ENCODE peak calls at places on chromosome 1, in six cellular contexts. C, R, T, J, E and Q are unnamed samples.

GRCh38 chr1:6045561-6045960 is at the start of gene KCNAB2:
- DNase-seq in T (no peak), C (no peak), J (no peak), R (no peak), E (no peak), Q (no peak)

GRCh38 chr1:94927405-94928175 is 680 bp upstream of the CNN3 start:
- DNase-seq in R (peak), J (peak), C (no peak), T (peak), E (peak), Q (no peak)

GRCh38 chr1:43337588-43337987 is at the start of gene MPL:
- DNase-seq in C (no peak), T (no peak), E (no peak), R (no peak), J (no peak), Q (no peak)

GRCh38 chr1:177983087-177983823 is 13.4 kb upstream of the SEC16B start:
- DNase-seq in J (no peak), R (no peak), C (no peak), E (no peak), T (no peak), Q (no peak)

GRCh38 chr1:33307494-33307864 is 13.4 kb downstream of the A3GALT2 start:
- DNase-seq in R (no peak), E (no peak), C (no peak), J (no peak), T (no peak), Q (no peak)

GRCh38 chr1:72281637-72282270 is 585 bp downstream of the NEGR1 start:
- DNase-seq in R (no peak), C (no peak), J (no peak), E (no peak), T (peak), Q (no peak)

GRCh38 chr1:232655746-232656085 is 25.8 kb upstream of the SIPA1L2 start:
- DNase-seq in R (no peak), T (no peak), J (no peak), E (no peak), C (no peak), Q (no peak)

GRCh38 chr1:81834268-81834667 is 33.5 kb downstream of the ADGRL2 start:
- DNase-seq in C (no peak), R (no peak), J (no peak), E (no peak), T (no peak), Q (no peak)

GRCh38 chr1:211715976-211716375 is 40.6 kb upstream of the NEK2 start:
- DNase-seq in E (no peak), J (no peak), C (no peak), T (no peak), R (no peak), Q (no peak)

GRCh38 chr1:67110352-67110751 is 24.4 kb downstream of the C1orf141 start:
- DNase-seq in E (no peak), T (no peak), R (no peak), C (no peak), J (no peak), Q (no peak)

GRCh38 chr1:205774277-205775014 is 836 bp downstream of the RAB29 start:
- DNase-seq in R (peak), T (no peak), J (peak), E (no peak), C (no peak), Q (peak)

GRCh38 chr1:175434268-175434860 is 241.8 kb upstream of the KIAA0040 start:
- DNase-seq in E (no peak), T (no peak), C (no peak), R (no peak), J (peak), Q (no peak)

GRCh38 chr1:166875302-166875733 is 746 bp downstream of the TADA1 start:
- DNase-seq in E (no peak), R (peak), T (no peak), C (no peak), J (no peak), Q (no peak)

GRCh38 chr1:72485786-72486185 is 203.4 kb upstream of the NEGR1 start:
- DNase-seq in C (no peak), R (no peak), J (no peak), T (no peak), E (no peak), Q (no peak)

GRCh38 chr1:169893645-169894423 is at the start of gene SCYL3:
- DNase-seq in T (peak), C (peak), E (peak), R (peak), J (peak), Q (peak)

GRCh38 chr1:106749906-106750305 is 306.6 kb upstream of the PRMT6 start:
- DNase-seq in T (no peak), E (no peak), C (no peak), R (no peak), J (no peak), Q (no peak)

GRCh38 chr1:3455630-3456448 is 1.4 kb downstream of the ARHGEF16 start:
- DNase-seq in C (no peak), J (no peak), R (no peak), E (no peak), T (no peak), Q (no peak)

GRCh38 chr1:3454811-3455618 is 550 bp downstream of the ARHGEF16 start:
- DNase-seq in C (no peak), T (no peak), E (no peak), R (peak), J (peak), Q (peak)

GRCh38 chr1:3453203-3453761 is 1.2 kb upstream of the ARHGEF16 start:
- DNase-seq in R (peak), J (peak), C (peak), E (peak), T (peak), Q (peak)

GRCh38 chr1:3452866-3453175 is 1.6 kb upstream of the ARHGEF16 start:
- DNase-seq in T (no peak), C (no peak), E (no peak), J (no peak), R (no peak), Q (no peak)

DNA sequence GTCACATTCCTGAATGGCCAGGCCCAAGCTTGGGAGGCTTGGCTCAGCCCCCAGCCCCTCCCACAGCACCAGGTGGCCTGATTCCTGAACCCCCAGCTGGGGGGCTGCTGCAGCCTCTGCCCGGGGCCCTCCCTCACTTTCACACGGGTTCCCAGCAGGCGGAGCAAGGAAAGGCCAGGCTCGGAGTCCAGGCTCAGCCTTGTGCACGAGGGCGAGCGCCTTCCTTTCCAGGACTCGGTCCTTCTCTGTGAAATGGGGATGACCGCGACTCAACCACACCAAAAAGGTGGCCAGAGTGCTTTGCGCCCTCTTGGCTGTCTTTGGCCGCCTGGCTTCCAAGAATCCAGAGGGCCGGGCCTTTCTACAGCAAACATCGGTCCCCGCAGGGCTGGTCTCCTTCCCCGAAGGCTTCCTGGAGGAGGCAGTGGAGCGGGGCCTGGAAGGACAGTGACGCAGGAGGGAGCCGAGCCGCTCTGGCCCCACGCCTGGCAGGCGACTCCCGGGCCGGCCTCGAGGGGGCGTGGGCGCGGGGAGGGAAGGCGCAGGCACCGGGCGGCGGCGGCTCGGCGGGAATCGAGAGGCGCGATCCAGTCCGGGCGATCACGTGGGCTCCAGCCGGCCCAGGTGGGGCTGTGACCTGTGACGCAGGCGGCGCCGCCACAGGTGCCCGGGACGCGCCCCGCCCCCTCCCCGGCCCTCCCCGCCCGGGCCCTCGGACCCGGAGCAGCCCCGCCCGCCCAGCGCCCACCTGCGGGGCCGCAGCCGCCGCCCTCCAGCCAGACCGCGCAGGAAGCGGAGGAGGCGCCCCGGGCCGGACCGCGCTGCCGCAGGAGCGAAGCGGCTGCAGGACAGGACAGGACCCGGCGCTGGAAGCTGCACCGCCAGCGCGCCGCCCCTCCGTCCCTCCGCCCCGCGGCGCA is at the start of gene ARHGEF16:
- DNase-seq in R (peak), C (peak), J (peak), E (peak), T (no peak), Q (peak)
- TF ChIP-seq CTCF in R (peak), C (no peak), J (peak), E (peak), T (peak), Q (no peak)

GRCh38 chr1:14878124-14878523 is 275.4 kb upstream of the TMEM51 start:
- DNase-seq in T (no peak), R (no peak), E (no peak), C (no peak), J (no peak), Q (no peak)
- H3K27ac ChIP-seq in T (no peak), R (no peak), E (no peak), C (no peak), J (no peak), Q (no peak)

GRCh38 chr1:227140376-227140775 is 177.9 kb downstream of the CDC42BPA start:
- DNase-seq in E (no peak), R (no peak), J (no peak), C (no peak), T (no peak), Q (no peak)
- TF ChIP-seq CTCF in E (no peak), R (no peak), J (no peak), C (no peak), T (no peak), Q (no peak)

GRCh38 chr1:92960395-92961130 is 699 bp downstream of the DIPK1A start:
- DNase-seq in R (peak), J (peak), T (peak), C (no peak), E (peak), Q (peak)

GRCh38 chr1:92958203-92958970 is 2.9 kb downstream of the DIPK1A start:
- DNase-seq in C (no peak), E (no peak), J (no peak), T (no peak), R (no peak), Q (no peak)

GRCh38 chr1:92953491-92953890 is 7.8 kb downstream of the DIPK1A start:
- DNase-seq in C (no peak), J (no peak), T (no peak), R (no peak), E (no peak), Q (peak)

GRCh38 chr1:92956254-92956653 is 5.0 kb downstream of the DIPK1A start:
- DNase-seq in T (no peak), R (no peak), E (no peak), J (no peak), C (no peak), Q (no peak)

DNA sequence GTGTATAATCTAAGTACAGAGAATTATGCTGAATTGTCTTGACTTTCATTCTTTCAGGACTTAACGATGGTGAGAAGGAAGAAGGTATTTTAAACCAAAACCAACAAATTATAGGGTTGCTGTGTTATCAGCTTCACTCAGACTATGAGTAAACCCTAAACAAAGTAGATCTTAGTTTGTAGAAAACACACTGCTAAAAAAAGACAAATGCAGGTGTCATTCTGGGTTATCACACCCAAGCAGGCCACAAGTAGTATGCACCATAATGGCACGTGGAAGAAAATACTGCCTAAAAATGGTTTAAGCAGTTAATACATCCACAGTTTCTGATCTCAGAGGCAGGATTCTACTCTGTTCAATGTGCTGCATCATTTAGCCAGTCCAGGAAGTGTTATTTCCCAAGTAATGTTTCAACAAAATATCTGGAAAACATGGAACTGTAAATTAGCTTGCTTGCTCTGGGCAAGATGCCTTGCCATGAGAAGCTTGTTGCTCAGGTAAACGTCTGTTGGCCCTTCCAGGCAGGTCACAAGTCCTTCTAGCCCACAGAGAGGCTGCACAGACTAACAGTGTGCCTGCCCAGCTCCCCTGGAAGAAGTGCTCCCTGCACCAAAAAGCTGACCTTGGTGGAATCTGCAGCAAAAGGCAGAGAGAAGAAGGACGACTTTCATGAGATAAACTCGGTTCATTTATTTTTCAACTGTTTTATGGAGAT is 4.1 kb downstream of the DIPK1A start:
- DNase-seq in T (no peak), E (no peak), R (no peak), C (no peak), J (no peak), Q (no peak)
- H3K27ac ChIP-seq in T (no peak), E (no peak), R (no peak), C (peak), J (no peak), Q (no peak)

GRCh38 chr1:7462627-7463026 is 308.5 kb upstream of the VAMP3 start:
- DNase-seq in C (no peak), J (no peak), E (no peak), R (no peak), T (no peak), Q (no peak)
- TF ChIP-seq CTCF in C (no peak), J (no peak), E (no peak), R (no peak), T (no peak), Q (no peak)

GRCh38 chr1:22089134-22089571 is 36.6 kb downstream of the CDC42 start:
- DNase-seq in E (no peak), C (no peak), J (no peak), R (no peak), T (no peak), Q (no peak)
- H3K27ac ChIP-seq in E (no peak), C (peak), J (peak), R (no peak), T (no peak), Q (peak)

GRCh38 chr1:234605983-234606730 is 3.8 kb downstream of the IRF2BP2 start:
- DNase-seq in C (no peak), E (no peak), R (no peak), T (no peak), J (no peak), Q (peak)

GRCh38 chr1:234606731-234607090 is 3.3 kb downstream of the IRF2BP2 start:
- DNase-seq in C (no peak), T (no peak), E (no peak), J (no peak), R (no peak), Q (no peak)

GRCh38 chr1:234608720-234609527 is 1.1 kb downstream of the IRF2BP2 start:
- DNase-seq in R (peak), E (peak), J (no peak), C (peak), T (no peak), Q (peak)

GRCh38 chr1:234608026-234608719 is 1.8 kb downstream of the IRF2BP2 start:
- DNase-seq in J (peak), C (peak), R (peak), T (peak), E (peak), Q (peak)

GRCh38 chr1:234607091-234608025 is 2.6 kb downstream of the IRF2BP2 start:
- DNase-seq in R (peak), C (no peak), E (no peak), T (no peak), J (no peak), Q (no peak)
- TF ChIP-seq CTCF in R (peak), C (no peak), E (peak), T (peak), J (peak), Q (no peak)

GRCh38 chr1:10677508-10678364 is 118.7 kb downstream of the CASZ1 start:
- DNase-seq in R (peak), C (no peak), E (no peak), T (no peak), J (no peak), Q (no peak)
- H3K27ac ChIP-seq in R (peak), C (peak), E (no peak), T (peak), J (no peak), Q (no peak)

DNA sequence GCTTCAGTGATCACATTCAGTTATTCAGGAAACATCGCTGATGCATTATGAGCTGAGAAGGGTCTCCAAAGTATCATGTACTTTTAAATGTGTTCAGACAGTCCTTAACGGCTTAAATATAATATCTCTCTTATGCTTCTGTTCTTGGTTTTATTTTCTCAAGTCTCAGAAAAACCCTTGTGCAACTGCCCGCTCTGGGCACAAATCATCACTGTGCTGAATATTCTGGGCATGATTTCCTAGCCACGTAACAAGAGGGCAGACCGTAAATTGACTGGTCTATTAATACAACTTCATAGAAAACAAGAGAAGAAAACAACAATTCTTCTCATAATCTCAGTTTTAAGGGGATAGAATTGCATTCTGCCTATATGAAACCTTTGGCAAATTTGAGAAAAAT is 96.5 kb upstream of the EXO1 start:
- DNase-seq in E (no peak), R (no peak), C (no peak), T (no peak), J (no peak), Q (no peak)
- TF ChIP-seq CTCF in E (no peak), R (no peak), C (no peak), T (no peak), J (no peak), Q (no peak)